ENCODE peak calls at places on chromosomes 4 and X, in seven cellular contexts. C, O, J, P, K, Y and R are unnamed samples.

GRCh38 chr4:107603430-107603829 is 116.6 kb downstream of the PAPSS1 start:
- DNase-seq in P (peak), J (no peak), O (no peak), K (peak), Y (no peak), C (no peak), R (no peak)

GRCh38 chr4:2302387-2303119 is 40.6 kb upstream of the MXD4 start:
- DNase-seq in Y (no peak), C (no peak), O (no peak), P (no peak), J (no peak), K (no peak), R (no peak)

GRCh38 chr4:8317474-8317873 is 47.9 kb downstream of the HTRA3 start:
- DNase-seq in K (no peak), Y (no peak), J (no peak), P (no peak), C (no peak), O (no peak), R (no peak)

GRCh38 chr4:109979932-109980717 is 67.4 kb downstream of the EGF start:
- DNase-seq in J (peak), O (peak), Y (no peak), K (no peak), P (peak), C (peak), R (peak)

GRCh38 chrX:40090050-40090804 is 7.5 kb downstream of the BCOR start:
- DNase-seq in K (peak), C (no peak), Y (peak), O (no peak), P (no peak), J (no peak), R (no peak)

GRCh38 chrX:55758033-55758432 is 40.5 kb downstream of the RRAGB start:
- DNase-seq in P (peak), C (no peak), O (no peak), Y (no peak), J (peak), K (no peak), R (peak)

GRCh38 chr4:71338846-71339593 is at the start of gene SLC4A4:
- DNase-seq in O (peak), C (peak), Y (no peak), P (peak), J (peak), K (no peak), R (peak)

GRCh38 chr4:96649536-96649935 is 809.6 kb downstream of the PDHA2 start:
- DNase-seq in P (peak), K (no peak), Y (no peak), O (no peak), J (peak), C (peak), R (no peak)

GRCh38 chr4:879730-880079 is 52.4 kb downstream of the GAK start:
- DNase-seq in P (no peak), K (no peak), C (no peak), J (no peak), Y (no peak), O (no peak), R (no peak)

GRCh38 chr4:152919826-152920225 is 16.3 kb upstream of the FHDC1 start:
- DNase-seq in C (no peak), O (no peak), P (no peak), K (no peak), J (no peak), Y (no peak), R (no peak)

GRCh38 chr4:124337874-124338273 is 374.7 kb downstream of the ANKRD50 start:
- DNase-seq in Y (peak), O (no peak), K (no peak), J (no peak), C (no peak), P (no peak), R (no peak)

GRCh38 chrX:72545990-72546389 is 26.7 kb downstream of the HDAC8 start:
- DNase-seq in Y (no peak), J (no peak), P (peak), K (peak), O (no peak), C (no peak), R (no peak)

GRCh38 chr4:8155048-8155447 is 3.6 kb downstream of the ABLIM2 start:
- DNase-seq in K (no peak), O (peak), Y (no peak), P (no peak), J (no peak), C (no peak), R (no peak)

GRCh38 chrX:31629195-31629594 is 557.4 kb upstream of the FTHL17 start:
- DNase-seq in O (no peak), J (no peak), Y (no peak), P (no peak), K (no peak), C (no peak), R (no peak)

GRCh38 chr4:183321516-183321915 is 710 bp downstream of the CLDN24 start:
- DNase-seq in Y (no peak), K (no peak), J (no peak), P (no peak), O (no peak), C (no peak), R (no peak)

GRCh38 chr4:169376421-169376820 is 105.7 kb upstream of the SH3RF1 start:
- DNase-seq in K (no peak), C (no peak), Y (no peak), O (no peak), J (no peak), P (no peak), R (no peak)

GRCh38 chrX:132631579-132632232 is 142.9 kb upstream of the MBNL3 start:
- DNase-seq in P (peak), K (no peak), C (peak), O (peak), Y (no peak), J (peak), R (no peak)

GRCh38 chrX:29295987-29296680 is 708.9 kb downstream of the IL1RAPL1 start:
- DNase-seq in K (no peak), O (peak), Y (no peak), C (peak), J (peak), P (peak), R (no peak)

GRCh38 chr4:74540193-74540592 is 95.3 kb downstream of the AREG start:
- DNase-seq in O (peak), P (peak), J (peak), C (peak), Y (no peak), K (no peak), R (no peak)

GRCh38 chrX:129115104-129115503 is 408.2 kb downstream of the SMARCA1 start:
- DNase-seq in P (peak), K (peak), O (no peak), C (peak), J (peak), Y (no peak), R (no peak)

GRCh38 chrX:34849371-34849770 is 93.2 kb upstream of the FAM47B start:
- DNase-seq in O (peak), C (peak), K (no peak), J (peak), P (peak), Y (no peak), R (no peak)

GRCh38 chr4:29058519-29058918 is 1661.7 kb upstream of the PCDH7 start:
- DNase-seq in J (no peak), O (no peak), K (no peak), P (no peak), C (no peak), Y (no peak), R (no peak)

GRCh38 chr4:128349921-128350320 is 62.3 kb upstream of the PGRMC2 start:
- DNase-seq in C (no peak), P (peak), J (peak), O (peak), Y (no peak), K (no peak), R (peak)

GRCh38 chr4:94849901-94850300 is 92.1 kb downstream of the BMPR1B start:
- DNase-seq in P (no peak), O (no peak), Y (no peak), K (no peak), C (no peak), J (no peak), R (no peak)

GRCh38 chr4:123889376-123889945 is 492.9 kb downstream of the SPRY1 start:
- DNase-seq in Y (no peak), C (peak), P (no peak), J (no peak), O (peak), K (no peak), R (no peak)

GRCh38 chrX:806586-806985 is 176.0 kb downstream of the SHOX start:
- DNase-seq in Y (no peak), K (no peak), C (no peak), J (no peak), P (no peak), O (no peak), R (no peak)

GRCh38 chrX:66053414-66053813 is 13.5 kb upstream of the VSIG4 start:
- DNase-seq in Y (no peak), P (no peak), J (no peak), O (no peak), K (no peak), C (no peak), R (no peak)

GRCh38 chr4:173420324-173420752 is 21.4 kb upstream of the SCRG1 start:
- DNase-seq in O (peak), P (peak), J (peak), Y (no peak), K (no peak), C (no peak), R (no peak)

GRCh38 chr4:186669159-186669720 is 54.4 kb downstream of the FAT1 start:
- DNase-seq in P (peak), C (peak), K (no peak), Y (no peak), O (peak), J (peak), R (no peak)

GRCh38 chrX:148620023-148620422 is 119.6 kb downstream of the AFF2 start:
- DNase-seq in K (no peak), Y (no peak), O (no peak), P (no peak), J (no peak), C (peak), R (no peak)

GRCh38 chr4:19177616-19178015 is 1074.1 kb upstream of the SLIT2 start:
- DNase-seq in C (no peak), K (no peak), P (peak), J (peak), Y (no peak), O (no peak), R (no peak)

GRCh38 chr4:25031077-25031606 is 396 bp upstream of the LGI2 start:
- DNase-seq in Y (peak), O (peak), P (no peak), K (peak), J (peak), C (no peak), R (peak)

GRCh38 chr4:120005091-120005490 is 61.6 kb downstream of the MAD2L1 start:
- DNase-seq in O (peak), P (no peak), K (no peak), Y (no peak), C (no peak), J (no peak), R (no peak)

GRCh38 chr4:120003193-120003592 is 63.5 kb downstream of the MAD2L1 start:
- DNase-seq in P (no peak), K (no peak), Y (no peak), J (no peak), O (no peak), C (no peak), R (no peak)

GRCh38 chr4:120005527-120005926 is 61.1 kb downstream of the MAD2L1 start:
- DNase-seq in J (no peak), Y (no peak), O (no peak), K (no peak), C (no peak), P (no peak), R (no peak)

GRCh38 chr4:120001850-120002249 is 64.8 kb downstream of the MAD2L1 start:
- DNase-seq in J (no peak), K (no peak), Y (no peak), P (no peak), C (no peak), O (no peak), R (no peak)

DNA sequence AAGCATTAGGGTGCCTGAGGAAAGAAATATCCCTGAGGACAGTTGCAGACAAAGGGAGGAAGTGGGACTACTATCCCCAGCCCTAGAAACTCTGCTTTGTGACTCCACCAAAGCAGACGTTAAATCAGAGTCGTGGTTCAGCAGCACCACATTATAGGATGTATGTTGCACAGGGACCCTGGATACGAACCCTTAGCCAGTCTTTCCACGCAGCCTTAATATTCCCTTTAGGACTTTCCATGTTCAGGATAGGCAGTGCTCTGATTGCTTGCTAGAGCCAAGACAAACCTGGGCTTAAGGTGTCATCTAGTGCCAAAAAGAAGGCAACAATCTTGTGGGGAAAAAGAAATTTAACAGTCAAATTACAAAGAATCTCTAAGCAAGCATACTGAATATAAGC is 62.6 kb downstream of the MAD2L1 start:
- DNase-seq in J (no peak), K (no peak), C (no peak), P (no peak), Y (no peak), O (no peak), R (no peak)
- H3K4me3 ChIP-seq in J (no peak), K (no peak), C (no peak), P (no peak), Y (no peak), O (no peak), R (no peak)

GRCh38 chr4:38870098-38870850 is 2.7 kb downstream of the FAM114A1 start:
- DNase-seq in Y (no peak), P (no peak), K (no peak), O (peak), C (no peak), J (no peak), R (no peak)

GRCh38 chr4:38871593-38871992 is 4.0 kb downstream of the FAM114A1 start:
- DNase-seq in P (no peak), C (no peak), J (no peak), Y (no peak), O (peak), K (no peak), R (no peak)

GRCh38 chr4:38868055-38868965 is 704 bp downstream of the FAM114A1 start:
- DNase-seq in C (peak), K (peak), J (peak), O (peak), P (no peak), Y (peak), R (no peak)

GRCh38 chr4:38867478-38868054 is at the start of gene FAM114A1:
- DNase-seq in K (peak), O (peak), Y (peak), P (peak), C (peak), J (peak), R (peak)

DNA sequence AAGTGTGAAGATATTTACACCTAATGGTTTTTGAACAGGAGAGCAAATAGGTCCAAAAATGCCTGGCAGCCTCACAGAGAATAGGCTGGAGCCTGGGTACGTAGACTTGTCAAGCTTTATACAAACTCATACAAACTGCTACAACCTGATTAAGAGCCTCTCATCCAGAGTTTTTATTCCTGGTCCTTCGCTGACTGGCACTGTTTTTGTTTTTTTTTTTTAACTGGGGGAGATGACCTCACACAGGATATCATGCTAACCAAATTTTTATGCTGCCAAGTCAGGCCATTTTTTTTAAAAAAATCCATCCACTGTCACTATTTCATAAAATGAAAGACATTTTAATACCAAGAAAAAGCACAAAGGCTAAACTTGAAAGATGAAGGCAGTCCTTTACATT is 1.9 kb downstream of the FAM114A1 start:
- DNase-seq in O (peak), P (no peak), C (no peak), J (no peak), K (no peak), Y (no peak), R (no peak)
- H3K4me3 ChIP-seq in O (peak), P (no peak), C (no peak), J (no peak), K (no peak), Y (no peak), R (peak)

GRCh38 chr4:9781343-9782135 is at the start of gene DRD5:
- DNase-seq in O (no peak), J (no peak), Y (no peak), P (no peak), K (no peak), C (no peak), R (no peak)
- H3K4me3 ChIP-seq in O (no peak), J (no peak), Y (no peak), P (no peak), K (no peak), C (no peak), R (no peak)

GRCh38 chr4:48343035-48343434 is 1.7 kb downstream of the SLAIN2 start:
- DNase-seq in O (no peak), K (no peak), P (no peak), C (no peak), Y (no peak), J (peak), R (no peak)

GRCh38 chr4:48343531-48343930 is 2.2 kb downstream of the SLAIN2 start:
- DNase-seq in J (peak), C (no peak), K (no peak), Y (no peak), P (peak), O (peak), R (no peak)

GRCh38 chr4:48342559-48342878 is 1.2 kb downstream of the SLAIN2 start:
- DNase-seq in P (no peak), J (no peak), O (no peak), K (no peak), Y (no peak), C (no peak), R (no peak)

GRCh38 chr4:48340905-48341775 is at the start of gene SLAIN2:
- DNase-seq in P (peak), K (peak), O (peak), J (peak), C (peak), Y (peak), R (peak)

DNA sequence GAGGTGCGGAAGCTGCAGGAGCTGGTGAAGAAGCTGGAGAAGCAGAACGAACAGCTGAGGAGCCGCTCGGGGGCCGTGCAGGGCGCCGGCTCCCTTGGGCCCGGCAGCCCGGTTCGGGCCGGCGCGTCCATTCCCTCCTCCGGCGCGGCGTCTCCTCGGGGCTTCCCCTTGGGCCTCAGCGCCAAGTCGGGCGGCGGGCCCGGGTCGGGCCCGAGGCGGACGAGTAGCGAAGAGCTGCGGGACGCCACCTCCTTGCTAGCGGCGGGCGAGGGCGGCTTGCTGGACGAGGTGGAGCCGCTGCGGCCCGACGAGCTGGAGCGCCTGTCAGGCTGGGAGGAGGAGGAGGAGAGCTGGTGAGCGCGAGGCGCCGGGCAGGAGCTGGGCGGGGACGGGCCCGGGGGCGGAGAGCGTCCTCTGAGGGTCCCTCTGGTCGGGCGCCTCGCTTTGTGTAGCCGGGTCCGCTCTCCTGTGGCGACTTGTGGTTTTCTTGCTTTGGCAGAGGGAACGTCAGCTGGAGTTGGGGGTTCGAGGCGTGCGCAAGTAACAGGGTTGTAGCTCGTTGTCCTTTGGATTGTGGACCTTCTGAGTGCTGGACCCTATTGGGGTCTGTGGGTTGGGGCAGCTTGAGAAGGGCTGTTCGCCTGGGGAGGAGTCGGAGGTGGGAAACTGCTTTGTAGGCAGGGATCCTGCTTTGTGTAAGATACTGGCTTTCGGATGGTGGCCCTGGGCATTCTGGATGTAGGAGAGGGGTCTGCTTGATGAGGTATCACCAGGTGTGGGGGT is 638 bp downstream of the SLAIN2 start:
- DNase-seq in Y (peak), P (peak), K (peak), C (peak), O (no peak), J (peak), R (no peak)
- H3K4me3 ChIP-seq in Y (peak), P (peak), K (peak), C (peak), O (peak), J (peak), R (peak)

DNA sequence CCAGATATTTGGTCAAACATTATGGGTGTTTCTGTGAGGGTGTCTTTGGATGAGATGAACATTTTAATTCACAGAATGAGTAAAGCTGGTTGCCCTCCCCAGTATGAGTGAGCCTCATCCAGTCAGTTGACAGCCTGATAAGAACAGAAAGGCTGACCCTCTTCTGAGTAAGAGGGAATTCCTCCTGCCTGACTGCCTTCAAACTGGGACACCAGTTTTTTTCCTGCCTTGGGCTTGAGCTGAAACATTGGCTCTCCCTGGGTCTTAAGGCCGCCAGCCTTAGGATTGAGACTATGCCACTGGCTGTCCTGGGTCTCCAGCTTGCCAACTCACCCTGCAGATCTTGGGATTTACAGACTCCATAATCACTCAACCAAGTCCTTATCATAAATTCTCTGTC is 14.5 kb upstream of the MAML3 start:
- DNase-seq in Y (no peak), J (no peak), O (peak), C (no peak), P (no peak), K (no peak), R (no peak)
- H3K4me3 ChIP-seq in Y (no peak), J (no peak), O (no peak), C (no peak), P (no peak), K (no peak), R (no peak)

GRCh38 chrX:150094996-150095395 is 156.7 kb upstream of the EOLA2 start:
- DNase-seq in J (peak), O (peak), P (no peak), C (no peak), K (no peak), Y (no peak), R (no peak)

GRCh38 chrX:150099316-150099715 is 161.0 kb upstream of the EOLA2 start:
- DNase-seq in P (no peak), Y (no peak), O (no peak), J (no peak), C (no peak), K (no peak), R (no peak)

GRCh38 chrX:150094375-150094774 is 156.1 kb upstream of the EOLA2 start:
- DNase-seq in P (no peak), J (no peak), K (no peak), C (no peak), O (peak), Y (no peak), R (no peak)

DNA sequence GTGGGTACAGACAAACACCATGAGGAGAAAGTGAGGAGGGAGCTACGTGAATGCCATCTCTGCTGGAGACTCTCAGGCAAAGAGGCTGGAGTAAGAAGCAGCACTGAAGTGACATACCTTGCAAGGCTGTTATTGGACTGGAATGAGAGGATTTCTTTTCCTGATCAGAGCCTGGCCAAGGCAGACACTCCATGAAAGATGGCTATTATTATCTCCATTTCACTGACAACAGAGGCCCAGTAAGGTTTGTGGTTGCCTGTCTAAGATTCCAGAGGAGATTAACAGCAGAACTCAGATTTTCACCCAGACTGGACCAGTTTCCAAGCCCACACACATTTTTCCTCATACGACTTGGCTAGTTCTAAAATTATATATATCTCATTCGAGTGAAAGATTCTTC is 162.0 kb upstream of the EOLA2 start:
- DNase-seq in Y (no peak), K (no peak), C (no peak), P (no peak), O (peak), J (no peak), R (no peak)
- H3K4me3 ChIP-seq in Y (no peak), K (no peak), C (no peak), P (no peak), O (no peak), J (no peak), R (no peak)